ENCODE peak calls at places on chromosomes 4 and X, in four cellular contexts. H is lower leg skin, S is left ventricle myocardium inferior, K is GM10248. B is an unnamed sample.

GRCh38 chr4:94924566-94924965 is 166.8 kb downstream of the BMPR1B start:
- DNase-seq in K (no peak), S (no peak), H (no peak), B (no peak)

GRCh38 chr4:159101983-159102622 is 776 bp upstream of the RAPGEF2 start:
- DNase-seq in K (no peak), S (no peak), H (no peak), B (no peak)

GRCh38 chr4:11720292-11720691 is 291.6 kb upstream of the HS3ST1 start:
- DNase-seq in H (no peak), K (peak), S (no peak), B (no peak)

GRCh38 chr4:2442175-2442993 is 23.6 kb downstream of the CFAP99 start:
- DNase-seq in S (no peak), K (no peak), H (no peak), B (no peak)

GRCh38 chr4:69999420-69999819 is 3.7 kb downstream of the STATH start:
- DNase-seq in H (no peak), S (no peak), K (no peak), B (no peak)

GRCh38 chr4:145937990-145938611 is 522 bp downstream of the ZNF827 start:
- DNase-seq in H (no peak), S (no peak), K (peak), B (no peak)

GRCh38 chrX:7027071-7027470 is 120.4 kb upstream of the STS start:
- DNase-seq in S (no peak), K (no peak), H (no peak), B (no peak)

GRCh38 chr4:140406292-140406691 is 21.2 kb downstream of the CLGN start:
- DNase-seq in H (no peak), K (no peak), S (no peak), B (no peak)

GRCh38 chr4:75745192-75745591 is 20.8 kb downstream of the USO1 start:
- DNase-seq in H (no peak), S (no peak), K (no peak), B (no peak)

GRCh38 chrX:38898261-38898660 is 97.0 kb downstream of the MID1IP1 start:
- DNase-seq in K (no peak), S (no peak), H (no peak), B (no peak)

GRCh38 chr4:24971192-24971591 is 58.4 kb upstream of the CCDC149 start:
- DNase-seq in H (no peak), K (no peak), S (no peak), B (no peak)

GRCh38 chr4:3473251-3473942 is 10.3 kb downstream of the DOK7 start:
- DNase-seq in H (no peak), S (peak), K (no peak), B (no peak)

GRCh38 chr4:89438102-89438831 is 130.7 kb upstream of the GPRIN3 start:
- DNase-seq in S (no peak), H (no peak), K (peak), B (peak)

GRCh38 chr4:184961693-184962092 is 56.6 kb upstream of the HELT start:
- DNase-seq in S (no peak), K (no peak), H (no peak), B (no peak)

GRCh38 chr4:24208691-24209090 is 318.8 kb upstream of the PPARGC1A start:
- DNase-seq in H (no peak), S (no peak), K (no peak), B (no peak)

GRCh38 chr4:71827811-71828210 is 43.9 kb upstream of the GC start:
- DNase-seq in K (no peak), H (no peak), S (no peak), B (no peak)

GRCh38 chr4:110510955-110511544 is 35.1 kb downstream of the ENPEP start:
- DNase-seq in K (peak), S (no peak), H (no peak), B (no peak)

GRCh38 chr4:119659576-119659975 is 31.0 kb upstream of the PDE5A start:
- DNase-seq in S (no peak), H (no peak), K (no peak), B (no peak)

GRCh38 chr4:66376396-66376795 is 706.1 kb upstream of the EPHA5 start:
- DNase-seq in H (no peak), K (no peak), S (no peak), B (no peak)

GRCh38 chrX:78650906-78651437 is 8.2 kb downstream of the RTL3 start:
- DNase-seq in K (no peak), S (no peak), H (no peak), B (no peak)

GRCh38 chrX:1778817-1779216 is 164.0 kb downstream of the ASMT start:
- DNase-seq in H (no peak), K (no peak), S (no peak), B (no peak)

GRCh38 chr4:2286904-2287593 is 25.1 kb upstream of the MXD4 start:
- DNase-seq in S (no peak), K (no peak), H (no peak), B (no peak)

GRCh38 chr4:151541438-151542071 is 132.6 kb downstream of the FHIP1A start:
- DNase-seq in H (no peak), S (no peak), K (no peak), B (no peak)

GRCh38 chrX:70444326-70445196 is at the start of gene DLG3:
- DNase-seq in H (peak), K (peak), S (no peak), B (no peak)

GRCh38 chr4:177809786-177810185 is 367.5 kb upstream of the AGA start:
- DNase-seq in H (no peak), K (no peak), S (no peak), B (no peak)

GRCh38 chrX:17987783-17988182 is 126.7 kb upstream of the RAI2 start:
- DNase-seq in K (no peak), S (no peak), H (no peak), B (no peak)

GRCh38 chr4:46979283-46979682 is 14.1 kb downstream of the GABRA4 start:
- DNase-seq in H (no peak), K (no peak), S (no peak), B (no peak)

GRCh38 chr4:66475596-66475995 is 805.3 kb upstream of the EPHA5 start:
- DNase-seq in K (no peak), S (no peak), H (no peak), B (no peak)

GRCh38 chr4:127586922-127587571 is 45.7 kb upstream of the INTU start:
- DNase-seq in K (peak), H (no peak), S (no peak), B (no peak)

GRCh38 chrX:43809463-43809862 is 72.8 kb downstream of the MAOB start:
- DNase-seq in S (no peak), H (no peak), K (no peak), B (no peak)

GRCh38 chr4:167940217-167940616 is 152.1 kb upstream of the ANXA10 start:
- DNase-seq in H (no peak), S (no peak), K (no peak), B (no peak)

GRCh38 chr4:186765673-186766546 is 42.3 kb upstream of the FAT1 start:
- DNase-seq in K (no peak), S (no peak), H (no peak), B (no peak)

GRCh38 chr4:103150677-103151076 is 47.5 kb downstream of the CENPE start:
- DNase-seq in H (no peak), S (no peak), K (no peak), B (no peak)

GRCh38 chrX:10755477-10756334 is 135.3 kb upstream of the MID1 start:
- DNase-seq in K (no peak), H (no peak), S (no peak), B (no peak)

GRCh38 chr4:84966382-84967291 is at the start of gene WDFY3:
- DNase-seq in K (peak), H (peak), S (peak), B (peak)
- TF ChIP-seq CTCF in K (no peak), H (no peak), S (peak), B (no peak)

GRCh38 chr4:154854362-154854761 is 73.3 kb downstream of the RBM46 start:
- DNase-seq in S (no peak), K (no peak), H (no peak), B (no peak)
- TF ChIP-seq CTCF in S (peak), K (no peak), H (no peak), B (no peak)

GRCh38 chr4:148998719-148999118 is 556.5 kb upstream of the NR3C2 start:
- DNase-seq in K (no peak), S (no peak), H (no peak), B (no peak)
- TF ChIP-seq CTCF in K (no peak), S (peak), H (no peak), B (no peak)

DNA sequence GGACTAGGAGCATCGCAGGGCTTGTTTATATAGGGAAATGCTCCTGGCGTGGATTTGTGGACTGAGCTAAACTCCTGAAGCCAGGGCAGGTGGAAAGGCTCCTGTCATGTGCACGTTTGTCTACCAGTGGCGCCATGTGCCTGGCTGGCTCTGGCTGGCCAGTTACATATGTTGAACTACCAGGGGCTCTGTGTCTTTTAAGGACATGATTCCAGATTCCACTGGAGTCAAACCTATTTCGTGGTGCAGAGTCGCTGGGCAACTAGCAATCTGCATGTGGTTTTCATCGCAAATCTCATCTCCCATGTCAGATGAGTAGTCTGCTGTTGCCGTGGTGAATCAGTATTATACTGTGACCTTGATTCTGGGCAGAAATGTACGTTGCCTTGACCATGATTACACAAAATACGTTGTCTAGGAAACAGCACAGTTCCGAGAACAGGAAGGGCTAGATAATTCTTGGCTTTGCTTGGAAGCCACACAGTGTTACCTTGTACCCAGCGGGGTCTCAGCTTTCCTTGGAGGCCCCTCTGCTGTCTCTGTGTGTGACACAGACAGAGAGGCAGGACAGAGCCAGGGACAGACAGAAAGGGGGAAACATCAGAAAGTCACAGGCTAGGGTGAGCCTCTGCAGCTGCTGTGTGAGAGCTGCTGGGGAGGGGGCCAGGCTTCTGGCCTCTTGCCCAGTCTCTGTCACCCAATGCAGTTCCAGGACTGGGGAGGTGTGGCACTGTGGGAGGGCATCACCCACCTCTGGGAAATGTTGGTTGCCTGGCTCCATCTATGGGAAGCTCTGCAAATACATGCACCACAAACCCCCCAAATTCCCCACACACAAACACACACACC is 19.2 kb downstream of the PNMA6E start:
- DNase-seq in S (no peak), K (no peak), H (no peak), B (no peak)
- TF ChIP-seq CTCF in S (no peak), K (no peak), H (no peak), B (no peak)

GRCh38 chr4:125070869-125071268 is 243.9 kb upstream of the FAT4 start:
- DNase-seq in S (no peak), H (no peak), K (no peak), B (no peak)
- TF ChIP-seq CTCF in S (no peak), H (no peak), K (no peak), B (no peak)

DNA sequence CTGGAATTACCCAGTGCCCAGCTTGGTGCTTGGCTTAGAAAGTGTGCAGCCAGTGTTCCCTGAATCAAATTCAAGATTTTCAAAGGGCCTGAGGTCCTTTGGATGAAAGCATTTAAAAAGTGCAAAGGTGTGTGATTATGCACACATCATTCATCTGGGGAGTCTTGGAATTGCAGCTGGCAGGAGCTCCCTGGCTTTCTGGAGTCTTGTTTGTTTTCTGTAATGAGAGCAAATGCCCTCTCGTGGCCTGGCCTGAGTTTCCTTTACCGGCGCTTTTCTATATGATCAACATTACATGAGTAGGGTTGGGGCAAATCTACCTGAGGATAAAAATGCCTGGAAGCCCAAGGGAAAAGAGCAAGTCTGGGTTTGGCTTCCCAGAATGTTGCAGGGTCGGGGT is 24.6 kb upstream of the SORCS2 start:
- DNase-seq in S (no peak), K (no peak), H (peak), B (no peak)
- TF ChIP-seq CTCF in S (no peak), K (no peak), H (no peak), B (no peak)

DNA sequence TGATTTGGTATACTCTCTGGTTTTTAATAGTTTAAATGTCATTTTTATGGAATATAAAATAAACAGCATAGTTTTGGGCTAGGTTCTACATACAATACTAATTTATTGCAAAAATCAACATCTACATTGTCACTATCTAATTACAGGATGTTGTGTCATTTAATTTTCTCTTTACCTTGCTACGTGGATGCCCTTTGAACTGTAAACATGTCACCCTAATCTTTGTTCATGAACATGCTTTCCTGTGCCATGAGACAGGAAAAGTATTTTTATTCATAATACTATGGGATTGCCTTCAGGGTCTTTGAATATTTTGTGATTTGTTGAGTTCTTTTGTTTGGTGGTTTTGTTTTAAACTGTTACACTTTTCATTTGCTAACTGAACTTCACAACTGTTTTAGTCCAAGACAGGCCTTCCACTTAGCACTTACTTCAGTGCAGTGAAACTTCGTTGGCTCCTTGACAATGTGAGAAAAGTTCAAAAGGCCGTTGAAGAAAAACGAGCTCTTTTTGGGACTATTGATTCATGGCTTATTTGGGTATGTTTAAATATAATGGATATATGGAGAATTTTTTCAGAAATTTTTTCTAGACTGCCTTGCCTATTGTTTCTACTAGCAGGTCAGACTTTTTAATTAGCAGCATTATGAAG is 40.9 kb downstream of the GK start:
- DNase-seq in S (no peak), H (no peak), K (no peak), B (no peak)
- TF ChIP-seq CTCF in S (no peak), H (no peak), K (no peak), B (no peak)

GRCh38 chr4:170804930-170805329 is 715.2 kb upstream of the AADAT start:
- DNase-seq in H (no peak), K (no peak), S (no peak), B (no peak)
- TF ChIP-seq CTCF in H (no peak), K (no peak), S (no peak), B (no peak)

GRCh38 chr4:175127314-175127713 is 209.2 kb downstream of the ADAM29 start:
- DNase-seq in S (no peak), H (no peak), K (no peak), B (no peak)

DNA sequence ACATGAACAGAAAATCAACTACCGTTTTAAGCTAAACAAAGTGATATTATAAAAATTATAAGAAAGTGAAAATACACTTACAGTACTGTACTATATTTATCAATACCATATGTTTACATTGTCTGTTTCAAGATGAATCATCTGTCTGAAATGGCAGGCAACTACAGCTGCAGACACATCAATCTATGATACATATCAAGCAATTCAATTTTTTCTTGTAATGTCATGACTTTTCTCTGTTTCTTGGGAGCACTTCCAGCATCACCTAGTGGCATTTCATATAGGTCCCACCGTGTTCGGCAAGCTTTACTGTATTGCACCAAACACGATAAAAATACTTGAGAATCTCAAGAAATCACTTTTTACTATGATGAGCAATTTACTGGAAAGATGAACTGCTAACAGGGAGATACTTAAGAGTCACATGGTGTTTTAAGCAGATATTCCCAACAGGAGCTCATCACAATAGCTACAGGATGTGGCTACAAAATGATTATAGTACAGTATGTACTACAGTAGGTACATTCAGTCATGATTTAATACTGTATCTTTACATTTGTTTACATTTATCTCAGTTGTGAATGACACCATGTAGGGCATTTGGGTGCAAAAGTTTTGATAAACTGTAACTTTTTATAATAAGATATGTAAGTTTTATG is 207.4 kb downstream of the ADAM29 start:
- DNase-seq in H (no peak), K (no peak), S (no peak), B (no peak)
- TF ChIP-seq CTCF in H (no peak), K (no peak), S (no peak), B (no peak)

GRCh38 chr4:100117749-100118148 is 72.5 kb downstream of the DDIT4L start:
- DNase-seq in H (no peak), S (no peak), K (no peak), B (no peak)
- TF ChIP-seq CTCF in H (no peak), S (no peak), K (no peak), B (no peak)